ENCODE peak calls at places on chromosome 14, in four cellular contexts. Q is breast epithelium, Y is A673, N is HepG2. B is an unnamed sample. For H3K4me1, the result is how much of the 10 kb centered on the place peaks cover.

GRCh38 chr14:52052289-52052943 is 16.4 kb downstream of the NID2 start:
- DNase-seq in Q (no peak), Y (no peak), N (no peak), B (no peak)

GRCh38 chr14:80554139-80554538 is 342.8 kb upstream of the DIO2 start:
- DNase-seq in Q (no peak), Y (no peak), N (no peak), B (no peak)

GRCh38 chr14:28609228-28609828 is 157.3 kb upstream of the FOXG1 start:
- DNase-seq in Q (peak), Y (peak), N (peak), B (no peak)

GRCh38 chr14:93892923-93893549 is 34.1 kb upstream of the FAM181A start:
- DNase-seq in Q (peak), Y (peak), N (peak), B (no peak)

GRCh38 chr14:96362965-96363750 is at the start of the genes ATG2B and GSKIP:
- DNase-seq in Q (peak), Y (peak), N (peak), B (peak)

GRCh38 chr14:79278286-79278797 is 933.0 kb downstream of the DIO2 start:
- DNase-seq in Q (no peak), Y (no peak), N (no peak), B (no peak)

GRCh38 chr14:102262894-102263462 is 42.0 kb downstream of the MOK start:
- DNase-seq in Q (no peak), Y (no peak), N (peak), B (no peak)

GRCh38 chr14:68088463-68088862 is 268.9 kb downstream of the RAD51B start:
- DNase-seq in Q (no peak), Y (peak), N (no peak), B (no peak)

GRCh38 chr14:77805703-77806102 is 5.8 kb downstream of the ADCK1 start:
- DNase-seq in Q (no peak), Y (no peak), N (no peak), B (no peak)
- H3K4me1 ChIP-seq in Q (under half), Y (under half), N (under half), B (under half)

GRCh38 chr14:66351310-66351709 is 134.9 kb upstream of the CCDC196 start:
- DNase-seq in Q (no peak), Y (no peak), N (no peak), B (no peak)

DNA sequence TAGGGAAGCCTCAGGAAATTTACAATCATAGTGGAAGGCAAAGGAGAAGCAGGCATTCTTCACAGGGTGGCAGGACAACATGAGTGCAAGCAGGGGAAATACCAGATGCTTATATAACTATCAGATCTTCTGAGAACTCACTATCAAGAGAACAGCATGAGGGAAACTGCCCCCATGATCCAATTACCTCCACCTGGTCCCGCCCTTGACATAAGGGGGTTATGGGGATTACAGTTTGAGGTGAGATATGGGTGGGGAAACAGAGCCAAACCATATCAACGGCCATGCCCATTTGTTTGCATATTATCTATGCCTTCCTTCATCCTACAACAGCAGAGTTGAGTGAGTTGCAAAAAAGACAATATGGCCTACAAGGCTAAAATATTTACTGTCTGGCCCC is 140.2 kb upstream of the CCDC196 start:
- DNase-seq in Q (no peak), Y (no peak), N (no peak), B (no peak)
- H3K4me3 ChIP-seq in Q (no peak), Y (no peak), N (no peak), B (no peak)

GRCh38 chr14:69694730-69695663 is 71.9 kb upstream of the SRSF5 start:
- DNase-seq in Q (no peak), Y (no peak), N (no peak), B (no peak)
- H3K4me1 ChIP-seq in Q (under half), Y (under half), N (half or more), B (under half)

DNA sequence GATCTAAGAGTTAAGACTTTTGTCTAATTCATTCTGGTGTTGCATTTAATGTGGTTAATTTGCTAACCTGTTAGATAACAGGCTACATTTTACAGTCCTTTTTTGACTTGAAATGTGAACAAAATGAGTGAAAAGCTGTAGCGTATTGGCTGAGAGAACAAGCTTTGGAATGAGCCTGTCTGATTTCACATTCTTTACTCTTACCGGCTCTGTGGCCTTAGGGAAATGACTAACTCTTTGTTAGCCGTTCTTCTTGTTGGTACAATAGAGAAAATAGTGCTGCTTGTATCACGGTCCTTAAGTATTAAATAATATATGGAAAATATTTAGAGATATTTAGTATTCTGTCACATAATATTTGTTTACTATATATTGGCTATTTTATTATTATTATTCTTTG is 1.9 kb downstream of the MNAT1 start:
- DNase-seq in Q (no peak), Y (peak), N (peak), B (no peak)
- H3K4me3 ChIP-seq in Q (peak), Y (peak), N (peak), B (no peak)

GRCh38 chr14:31201111-31201510 is 6.5 kb downstream of the HECTD1 start:
- DNase-seq in Q (no peak), Y (no peak), N (no peak), B (no peak)
- H3K4me1 ChIP-seq in Q (under half), Y (under half), N (half or more), B (under half)

DNA sequence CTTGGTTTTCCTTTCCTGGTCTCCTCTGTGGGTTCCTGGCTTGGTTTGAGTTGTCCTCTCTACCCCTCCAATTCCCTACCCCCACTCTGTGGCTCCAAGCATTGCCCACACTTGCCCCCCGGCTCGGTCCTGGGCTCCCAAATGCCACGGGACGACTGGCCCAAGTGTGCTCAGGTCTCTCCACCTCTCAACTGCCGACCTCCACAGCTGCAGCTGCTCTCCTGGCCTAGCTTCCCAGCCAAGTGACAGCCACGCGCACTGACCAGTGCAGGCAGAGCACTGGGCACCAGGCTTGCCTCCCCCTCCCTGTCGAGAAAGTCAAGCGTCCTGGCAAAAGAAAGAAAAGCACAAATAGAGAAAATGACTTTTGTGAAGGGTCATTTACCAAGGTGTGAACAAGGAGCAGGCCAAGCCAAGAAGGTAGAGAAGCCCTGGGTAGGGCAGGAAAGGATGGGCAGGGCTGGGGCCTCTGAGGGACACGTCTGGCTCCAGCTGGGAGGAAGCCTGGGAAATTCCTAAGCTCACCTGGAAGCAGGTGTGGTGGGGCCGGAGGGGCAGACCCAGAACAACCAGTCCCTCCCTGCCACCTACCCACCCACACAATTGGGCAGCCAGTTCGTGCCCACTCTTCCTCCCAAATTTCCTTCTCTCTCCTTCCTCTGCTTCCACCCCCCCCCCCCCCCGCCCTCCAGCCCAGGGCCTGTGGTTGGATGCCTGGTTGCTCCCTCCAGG is 1.8 kb upstream of the CEP170B start:
- DNase-seq in Q (no peak), Y (no peak), N (no peak), B (no peak)
- H3K4me3 ChIP-seq in Q (peak), Y (no peak), N (peak), B (no peak)

DNA sequence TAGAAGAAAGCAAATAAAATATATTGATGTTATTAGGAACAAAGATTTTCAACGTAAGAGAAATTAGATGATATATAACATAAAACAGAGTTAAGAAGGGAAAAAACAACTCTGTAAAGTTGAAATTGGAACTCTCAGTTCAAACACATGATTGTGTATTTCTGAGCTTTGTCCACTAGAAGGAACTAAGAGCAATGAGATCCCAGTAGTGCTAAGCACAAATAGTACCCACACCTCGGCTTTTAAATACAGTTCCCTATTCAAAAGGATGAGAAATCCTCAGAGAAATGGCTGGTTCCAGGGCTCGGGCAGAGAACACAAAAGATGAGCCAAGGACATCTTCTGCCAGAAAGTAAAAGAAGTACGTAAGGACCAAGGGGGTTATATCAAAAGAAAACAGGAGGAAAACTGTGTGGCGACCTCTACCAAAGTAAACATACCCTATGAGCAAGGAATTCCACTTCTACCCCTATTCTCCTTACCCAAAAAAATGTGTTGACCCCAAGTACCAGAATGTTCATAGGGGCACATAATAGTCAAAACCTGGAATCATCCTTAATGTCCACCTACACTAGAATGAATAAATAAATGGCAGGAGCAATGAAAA is 96.6 kb downstream of the SPTSSA start:
- DNase-seq in Q (no peak), Y (no peak), N (peak), B (no peak)
- H3K4me1 ChIP-seq in Q (under half), Y (under half), N (under half), B (under half)

GRCh38 chr14:23442721-23443356 is 7.4 kb upstream of the MYH7 start:
- DNase-seq in Q (no peak), Y (no peak), N (no peak), B (no peak)
- H3K4me3 ChIP-seq in Q (no peak), Y (no peak), N (no peak), B (no peak)